ENCODE peak calls at places on chromosomes 4 and X, in six cellular contexts. One of them, this sample, is unnamed.

GRCh38 chr4:173281001-173281400 is 53.2 kb downstream of the HMGB2 start:
- DNase-seq in iPS-NIHi11: no peak
- DNase-seq in choroid plexus epithelial cell: no peak
- DNase-seq in ascending aorta: no peak
- DNase-seq in putamen: no peak
- DNase-seq in activated CD8-positive, alpha-beta memory T cell treated with anti-CD3 and anti-CD28 coated beads for 48 hours: no peak
- DNase-seq in this sample: no peak

GRCh38 chrX:46686003-46686645 is 72.8 kb downstream of the SLC9A7 start:
- DNase-seq in iPS-NIHi11: peak; percentile 37
- DNase-seq in choroid plexus epithelial cell: peak; percentile 62
- DNase-seq in ascending aorta: no peak
- DNase-seq in putamen: no peak
- DNase-seq in activated CD8-positive, alpha-beta memory T cell treated with anti-CD3 and anti-CD28 coated beads for 48 hours: no peak
- DNase-seq in this sample: peak; percentile 54

GRCh38 chrX:22467571-22467970 is 194.9 kb downstream of the CBLL2 start:
- DNase-seq in iPS-NIHi11: no peak
- DNase-seq in choroid plexus epithelial cell: no peak
- DNase-seq in ascending aorta: no peak
- DNase-seq in putamen: no peak
- DNase-seq in activated CD8-positive, alpha-beta memory T cell treated with anti-CD3 and anti-CD28 coated beads for 48 hours: no peak
- DNase-seq in this sample: no peak

GRCh38 chr4:11223261-11223660 is 205.4 kb downstream of the HS3ST1 start:
- DNase-seq in iPS-NIHi11: no peak
- DNase-seq in choroid plexus epithelial cell: no peak
- DNase-seq in ascending aorta: no peak
- DNase-seq in putamen: no peak
- DNase-seq in activated CD8-positive, alpha-beta memory T cell treated with anti-CD3 and anti-CD28 coated beads for 48 hours: no peak
- DNase-seq in this sample: no peak

GRCh38 chrX:154549766-154550165 is 2.3 kb downstream of the IKBKG start:
- DNase-seq in iPS-NIHi11: no peak
- DNase-seq in choroid plexus epithelial cell: peak; percentile 34
- DNase-seq in ascending aorta: no peak
- DNase-seq in putamen: no peak
- DNase-seq in activated CD8-positive, alpha-beta memory T cell treated with anti-CD3 and anti-CD28 coated beads for 48 hours: no peak
- DNase-seq in this sample: peak; percentile 24

GRCh38 chr4:54940996-54941395 is 184.4 kb downstream of the KDR start:
- DNase-seq in iPS-NIHi11: no peak
- DNase-seq in choroid plexus epithelial cell: no peak
- DNase-seq in ascending aorta: no peak
- DNase-seq in putamen: no peak
- DNase-seq in activated CD8-positive, alpha-beta memory T cell treated with anti-CD3 and anti-CD28 coated beads for 48 hours: no peak
- DNase-seq in this sample: no peak

GRCh38 chr4:87026795-87027495 is 92.1 kb downstream of the AFF1 start:
- DNase-seq in iPS-NIHi11: no peak
- DNase-seq in choroid plexus epithelial cell: no peak
- DNase-seq in ascending aorta: no peak
- DNase-seq in putamen: no peak
- DNase-seq in activated CD8-positive, alpha-beta memory T cell treated with anti-CD3 and anti-CD28 coated beads for 48 hours: no peak
- DNase-seq in this sample: no peak

GRCh38 chr4:87007345-87008181 is 72.8 kb downstream of the AFF1 start:
- DNase-seq in iPS-NIHi11: no peak
- DNase-seq in choroid plexus epithelial cell: peak; percentile 71
- DNase-seq in ascending aorta: no peak
- DNase-seq in putamen: peak; percentile 60
- DNase-seq in activated CD8-positive, alpha-beta memory T cell treated with anti-CD3 and anti-CD28 coated beads for 48 hours: no peak
- DNase-seq in this sample: peak; percentile 55

GRCh38 chr4:140400111-140400510 is 26.7 kb downstream of the SCOC start:
- DNase-seq in iPS-NIHi11: no peak
- DNase-seq in choroid plexus epithelial cell: no peak
- DNase-seq in ascending aorta: no peak
- DNase-seq in putamen: no peak
- DNase-seq in activated CD8-positive, alpha-beta memory T cell treated with anti-CD3 and anti-CD28 coated beads for 48 hours: no peak
- DNase-seq in this sample: no peak

GRCh38 chr4:69881173-69881773 is 21.3 kb upstream of the SULT1E1 start:
- DNase-seq in iPS-NIHi11: peak; percentile 55
- DNase-seq in choroid plexus epithelial cell: peak; percentile 86
- DNase-seq in ascending aorta: no peak
- DNase-seq in putamen: peak; percentile 33
- DNase-seq in activated CD8-positive, alpha-beta memory T cell treated with anti-CD3 and anti-CD28 coated beads for 48 hours: no peak
- DNase-seq in this sample: peak; percentile 62

GRCh38 chrX:96685205-96686099 is 810 bp downstream of the DIAPH2 start:
- DNase-seq in iPS-NIHi11: no peak
- DNase-seq in choroid plexus epithelial cell: peak; percentile 42
- DNase-seq in ascending aorta: no peak
- DNase-seq in putamen: peak; percentile 47
- DNase-seq in activated CD8-positive, alpha-beta memory T cell treated with anti-CD3 and anti-CD28 coated beads for 48 hours: peak; percentile 8
- DNase-seq in this sample: peak; percentile 57

GRCh38 chrX:9626379-9626778 is 139.3 kb downstream of the GPR143 start:
- DNase-seq in iPS-NIHi11: no peak
- DNase-seq in choroid plexus epithelial cell: no peak
- DNase-seq in ascending aorta: no peak
- DNase-seq in putamen: no peak
- DNase-seq in activated CD8-positive, alpha-beta memory T cell treated with anti-CD3 and anti-CD28 coated beads for 48 hours: no peak
- DNase-seq in this sample: no peak

GRCh38 chr4:1644906-1645657 is 39.0 kb downstream of the FAM53A start:
- DNase-seq in iPS-NIHi11: peak; percentile 75
- DNase-seq in choroid plexus epithelial cell: peak; percentile 59
- DNase-seq in ascending aorta: no peak
- DNase-seq in putamen: peak; percentile 90
- DNase-seq in activated CD8-positive, alpha-beta memory T cell treated with anti-CD3 and anti-CD28 coated beads for 48 hours: no peak
- DNase-seq in this sample: peak; percentile 20

GRCh38 chr4:136241221-136241986 is 1290.9 kb downstream of the PCDH18 start:
- DNase-seq in iPS-NIHi11: no peak
- DNase-seq in choroid plexus epithelial cell: peak; percentile 71
- DNase-seq in ascending aorta: no peak
- DNase-seq in putamen: no peak
- DNase-seq in activated CD8-positive, alpha-beta memory T cell treated with anti-CD3 and anti-CD28 coated beads for 48 hours: no peak
- DNase-seq in this sample: no peak

This sample was measured in MCF 10A.